ENCODE peak calls at places on chromosomes 5 and 9, in five cellular contexts. One of them, this sample, is unnamed.

GRCh38 chr5:126884269-126884819 is 107.4 kb downstream of the LMNB1 start:
- DNase-seq in neuronal stem cell: no peak
- DNase-seq in HCT116: peak; percentile 10
- DNase-seq in heart right ventricle: no peak
- DNase-seq in GM12878: no peak
- DNase-seq in this sample: no peak

GRCh38 chr5:120873083-120873482 is 409.0 kb downstream of the PRR16 start:
- DNase-seq in HCT116: no peak
- DNase-seq in heart right ventricle: no peak
- DNase-seq in GM12878: no peak
- DNase-seq in neuronal stem cell: no peak
- DNase-seq in this sample: no peak

GRCh38 chr5:144284931-144285330 is 114.3 kb downstream of the KCTD16 start:
- DNase-seq in heart right ventricle: no peak
- DNase-seq in HCT116: no peak
- DNase-seq in GM12878: no peak
- DNase-seq in neuronal stem cell: no peak
- DNase-seq in this sample: no peak

GRCh38 chr5:130109152-130109551 is 204.9 kb downstream of the CHSY3 start:
- DNase-seq in GM12878: no peak
- DNase-seq in neuronal stem cell: peak; percentile 31
- DNase-seq in HCT116: peak; percentile 34
- DNase-seq in heart right ventricle: no peak
- DNase-seq in this sample: no peak

GRCh38 chr5:10533218-10533617 is 30.7 kb upstream of the ANKRD33B start:
- DNase-seq in neuronal stem cell: no peak
- DNase-seq in heart right ventricle: peak; percentile 33
- DNase-seq in HCT116: no peak
- DNase-seq in GM12878: no peak
- DNase-seq in this sample: no peak

GRCh38 chr5:123554601-123555000 is 42.6 kb downstream of the CSNK1G3 start:
- DNase-seq in heart right ventricle: no peak
- DNase-seq in GM12878: no peak
- DNase-seq in HCT116: no peak
- DNase-seq in neuronal stem cell: no peak
- DNase-seq in this sample: no peak

GRCh38 chr5:58987193-58987592 is 404.3 kb downstream of the RAB3C start:
- DNase-seq in heart right ventricle: no peak
- DNase-seq in neuronal stem cell: no peak
- DNase-seq in GM12878: no peak
- DNase-seq in HCT116: no peak
- DNase-seq in this sample: no peak

GRCh38 chr9:133131506-133131905 is 10.5 kb upstream of the RALGDS start:
- DNase-seq in GM12878: no peak
- DNase-seq in heart right ventricle: no peak
- DNase-seq in HCT116: no peak
- DNase-seq in neuronal stem cell: no peak
- DNase-seq in this sample: no peak

GRCh38 chr5:60586307-60586901 is 113.6 kb downstream of the DEPDC1B start:
- DNase-seq in HCT116: peak; percentile 2
- DNase-seq in neuronal stem cell: no peak
- DNase-seq in heart right ventricle: no peak
- DNase-seq in GM12878: no peak
- DNase-seq in this sample: no peak

GRCh38 chr9:123434619-123435240 is 78.7 kb downstream of the CRB2 start:
- DNase-seq in heart right ventricle: no peak
- DNase-seq in neuronal stem cell: no peak
- DNase-seq in HCT116: no peak
- DNase-seq in GM12878: no peak
- DNase-seq in this sample: no peak

GRCh38 chr5:169202969-169203368 is 98.0 kb downstream of the SLIT3 start:
- DNase-seq in heart right ventricle: no peak
- DNase-seq in GM12878: no peak
- DNase-seq in HCT116: no peak
- DNase-seq in neuronal stem cell: no peak
- DNase-seq in this sample: no peak

GRCh38 chr5:123269851-123270250 is 153.4 kb downstream of the CEP120 start:
- DNase-seq in HCT116: no peak
- DNase-seq in neuronal stem cell: no peak
- DNase-seq in heart right ventricle: no peak
- DNase-seq in GM12878: no peak
- DNase-seq in this sample: no peak

GRCh38 chr5:145774442-145774841 is 60.7 kb downstream of the PRELID2 start:
- DNase-seq in heart right ventricle: no peak
- DNase-seq in GM12878: no peak
- DNase-seq in HCT116: no peak
- DNase-seq in neuronal stem cell: no peak
- DNase-seq in this sample: no peak

GRCh38 chr5:54608423-54609085 is 91.0 kb downstream of the SNX18 start:
- DNase-seq in heart right ventricle: no peak
- DNase-seq in GM12878: no peak
- DNase-seq in HCT116: no peak
- DNase-seq in neuronal stem cell: no peak
- DNase-seq in this sample: no peak
- H3K27ac ChIP-seq in heart right ventricle: no peak overlapping the region
- H3K27ac ChIP-seq in GM12878: no peak overlapping the region
- H3K27ac ChIP-seq in HCT116: no peak overlapping the region
- H3K27ac ChIP-seq in neuronal stem cell: no peak overlapping the region
- H3K27ac ChIP-seq in this sample: no peak overlapping the region

GRCh38 chr9:136531186-136531903 is 14.5 kb downstream of the NOTCH1 start:
- DNase-seq in heart right ventricle: no peak
- DNase-seq in HCT116: no peak
- DNase-seq in neuronal stem cell: no peak
- DNase-seq in GM12878: no peak
- DNase-seq in this sample: no peak
- H3K27ac ChIP-seq in heart right ventricle: peak overlapping the region; percentile 87
- H3K27ac ChIP-seq in HCT116: no peak overlapping the region
- H3K27ac ChIP-seq in neuronal stem cell: peak overlapping the region; percentile 78
- H3K27ac ChIP-seq in GM12878: no peak overlapping the region
- H3K27ac ChIP-seq in this sample: peak overlapping the region; percentile 17

GRCh38 chr5:99866740-99867139 is 668.4 kb upstream of the FAM174A start:
- DNase-seq in neuronal stem cell: no peak
- DNase-seq in HCT116: no peak
- DNase-seq in heart right ventricle: no peak
- DNase-seq in GM12878: no peak
- DNase-seq in this sample: no peak

GRCh38 chr5:99865159-99865558 is 670.0 kb upstream of the FAM174A start:
- DNase-seq in GM12878: no peak
- DNase-seq in heart right ventricle: no peak
- DNase-seq in neuronal stem cell: no peak
- DNase-seq in HCT116: no peak
- DNase-seq in this sample: no peak
- H3K27ac ChIP-seq in GM12878: no peak overlapping the region
- H3K27ac ChIP-seq in heart right ventricle: no peak overlapping the region
- H3K27ac ChIP-seq in neuronal stem cell: no peak overlapping the region
- H3K27ac ChIP-seq in HCT116: no peak overlapping the region
- H3K27ac ChIP-seq in this sample: no peak overlapping the region

DNA sequence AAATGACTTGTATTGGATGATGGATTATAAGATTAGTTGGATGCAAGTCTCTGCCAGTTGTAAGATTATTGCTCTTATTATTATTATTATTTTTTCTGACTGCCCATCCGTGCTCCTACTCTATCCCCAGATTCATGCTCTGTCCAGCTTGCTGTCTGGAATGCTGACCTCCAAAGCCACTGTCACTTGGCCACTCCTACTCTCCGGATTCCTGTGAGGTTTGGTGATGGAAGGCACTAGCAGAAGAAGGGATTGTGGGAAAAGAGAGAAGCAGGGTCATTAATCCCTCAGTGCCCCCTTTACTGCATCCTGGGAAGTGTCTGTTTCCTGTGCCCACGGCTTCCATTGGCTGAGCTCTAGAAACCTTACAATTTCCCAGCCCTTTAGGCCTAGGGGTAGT is 76.3 kb upstream of the IL12B start:
- DNase-seq in neuronal stem cell: no peak
- DNase-seq in GM12878: no peak
- DNase-seq in heart right ventricle: no peak
- DNase-seq in HCT116: no peak
- DNase-seq in this sample: no peak
- H3K27ac ChIP-seq in neuronal stem cell: no peak overlapping the region
- H3K27ac ChIP-seq in GM12878: no peak overlapping the region
- H3K27ac ChIP-seq in heart right ventricle: no peak overlapping the region
- H3K27ac ChIP-seq in HCT116: no peak overlapping the region
- H3K27ac ChIP-seq in this sample: no peak overlapping the region

GRCh38 chr5:111932207-111932606 is 175.2 kb upstream of the NREP start:
- DNase-seq in HCT116: no peak
- DNase-seq in neuronal stem cell: no peak
- DNase-seq in heart right ventricle: no peak
- DNase-seq in GM12878: no peak
- DNase-seq in this sample: no peak
- H3K27ac ChIP-seq in HCT116: no peak overlapping the region
- H3K27ac ChIP-seq in neuronal stem cell: no peak overlapping the region
- H3K27ac ChIP-seq in heart right ventricle: no peak overlapping the region
- H3K27ac ChIP-seq in GM12878: no peak overlapping the region
- H3K27ac ChIP-seq in this sample: no peak overlapping the region

GRCh38 chr9:126442636-126443035 is 116.0 kb downstream of the MVB12B start:
- DNase-seq in neuronal stem cell: no peak
- DNase-seq in heart right ventricle: no peak
- DNase-seq in GM12878: no peak
- DNase-seq in HCT116: no peak
- DNase-seq in this sample: no peak
- H3K27ac ChIP-seq in neuronal stem cell: no peak overlapping the region
- H3K27ac ChIP-seq in heart right ventricle: no peak overlapping the region
- H3K27ac ChIP-seq in GM12878: no peak overlapping the region
- H3K27ac ChIP-seq in HCT116: no peak overlapping the region
- H3K27ac ChIP-seq in this sample: peak overlapping the region; percentile 13

DNA sequence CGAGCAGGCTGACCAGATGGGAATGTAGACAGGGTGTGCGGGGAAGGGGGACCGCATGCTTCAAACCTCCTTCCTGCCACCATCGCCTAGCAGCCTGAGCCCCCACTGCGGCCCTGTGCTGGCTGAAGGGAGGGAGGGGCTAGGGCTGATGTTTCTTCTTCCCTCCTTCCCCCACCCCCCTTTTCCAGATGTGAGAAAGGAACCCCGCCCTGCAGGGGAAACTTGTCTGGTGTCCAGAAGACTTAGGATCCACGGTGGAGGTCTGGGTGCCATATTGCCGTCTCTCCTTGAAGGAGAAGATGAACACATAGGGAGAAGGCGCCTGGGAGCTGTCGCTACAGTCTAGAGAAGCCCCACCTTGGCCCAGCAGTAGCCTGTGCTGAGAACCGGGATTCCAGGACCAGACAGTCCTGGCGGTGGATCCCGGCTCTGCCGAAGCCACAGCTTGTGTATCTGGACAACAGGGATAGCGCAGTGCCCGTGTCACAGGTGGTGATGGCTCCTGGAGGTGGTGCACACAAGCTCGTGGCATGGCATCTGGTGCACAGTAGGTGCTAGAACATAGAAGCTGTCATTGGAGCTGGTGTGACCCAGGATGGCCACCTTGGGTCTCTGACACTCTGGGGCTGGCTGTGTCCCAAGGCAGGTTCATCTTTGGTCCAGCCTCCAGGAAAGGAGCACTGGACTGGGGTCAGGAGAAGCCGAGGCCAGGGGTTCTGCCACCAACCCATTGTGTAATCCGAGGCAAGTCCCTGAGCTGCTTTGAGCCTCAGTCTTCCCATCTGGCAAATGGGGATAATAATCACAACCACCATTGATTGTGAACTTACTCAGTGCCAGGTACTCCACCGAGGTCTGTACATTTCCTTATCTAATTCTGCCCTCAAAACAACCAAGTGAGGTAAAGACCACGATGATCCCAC is 205.6 kb downstream of the C9orf50 start:
- DNase-seq in HCT116: no peak
- DNase-seq in GM12878: no peak
- DNase-seq in heart right ventricle: peak; percentile 21
- DNase-seq in neuronal stem cell: no peak
- DNase-seq in this sample: no peak
- H3K27ac ChIP-seq in HCT116: peak overlapping the region; percentile 91
- H3K27ac ChIP-seq in GM12878: no peak overlapping the region
- H3K27ac ChIP-seq in heart right ventricle: peak overlapping the region; percentile 100
- H3K27ac ChIP-seq in neuronal stem cell: peak overlapping the region; percentile 97
- H3K27ac ChIP-seq in this sample: no peak overlapping the region

This sample was measured in substantia nigra.